ENCODE peak calls at places on chromosome 16, in ten cellular contexts. Z, V, T, U, P, K, F, S, E and L are unnamed samples.

GRCh38 chr16:87795336-87795735 is 29.6 kb upstream of the KLHDC4 start:
- DNase-seq in E (no peak), V (no peak), F (no peak), K (no peak), S (no peak), P (no peak), U (no peak), Z (no peak), T (no peak), L (no peak)

GRCh38 chr16:54118846-54119245 is 167.7 kb downstream of the IRX3 start:
- DNase-seq in P (no peak), Z (no peak), S (no peak), E (no peak), K (no peak), U (no peak), V (no peak), T (peak; percentile 43), F (no peak), L (peak; percentile 61)

GRCh38 chr16:20064931-20065330 is 8.8 kb downstream of the GPR139 start:
- DNase-seq in S (no peak), V (no peak), P (no peak), Z (no peak), E (no peak), U (no peak), F (no peak), K (no peak), T (no peak), L (no peak)

GRCh38 chr16:4330277-4330882 is 14.5 kb downstream of the GLIS2 start:
- DNase-seq in E (peak; percentile 73), P (no peak), Z (peak; percentile 82), U (peak; percentile 92), K (peak; percentile 75), V (peak; percentile 75), F (peak; percentile 77), S (peak; percentile 9), T (peak; percentile 74), L (peak; percentile 65)

GRCh38 chr16:29820271-29820701 is at the start of gene MVP:
- DNase-seq in F (peak; percentile 74), Z (peak; percentile 80), V (no peak), K (no peak), S (no peak), T (peak; percentile 63), P (no peak), U (peak; percentile 79), E (peak; percentile 55), L (peak; percentile 70)

GRCh38 chr16:47019563-47019962 is 46.1 kb upstream of the DNAJA2 start:
- DNase-seq in E (no peak), K (no peak), P (no peak), V (no peak), F (no peak), T (peak; percentile 34), S (no peak), Z (no peak), U (no peak), L (peak; percentile 15)

GRCh38 chr16:54934536-54935410 is 4.1 kb downstream of the IRX5 start:
- DNase-seq in T (no peak), Z (no peak), E (no peak), P (no peak), F (no peak), V (no peak), U (peak; percentile 34), S (no peak), K (no peak), L (no peak)

GRCh38 chr16:82587289-82587688 is 39.5 kb upstream of the CDH13 start:
- DNase-seq in E (no peak), T (no peak), V (no peak), K (no peak), P (no peak), U (no peak), F (no peak), S (no peak), Z (no peak), L (no peak)

GRCh38 chr16:70659953-70660671 is 13.8 kb downstream of the IL34 start:
- DNase-seq in K (no peak), E (no peak), Z (no peak), F (no peak), T (no peak), V (no peak), P (no peak), U (no peak), S (no peak), L (no peak)

GRCh38 chr16:71746442-71747046 is 22.0 kb upstream of the PHLPP2 start:
- DNase-seq in F (peak; percentile 53), E (no peak), T (peak; percentile 71), P (peak; percentile 1), Z (peak; percentile 83), V (peak; percentile 5), U (no peak), K (no peak), S (peak; percentile 1), L (peak; percentile 57)

GRCh38 chr16:24977673-24978065 is 37.5 kb downstream of the ARHGAP17 start:
- DNase-seq in Z (no peak), T (peak; percentile 88), K (no peak), V (no peak), E (no peak), P (no peak), S (no peak), U (no peak), F (no peak), L (peak; percentile 83)

GRCh38 chr16:72848759-72849664 is 198.9 kb downstream of the ZFHX3 start:
- DNase-seq in F (peak; percentile 56), V (no peak), E (no peak), K (no peak), S (peak; percentile 53), U (peak; percentile 93), T (peak; percentile 96), Z (no peak), P (peak; percentile 32), L (peak; percentile 87)

GRCh38 chr16:66923247-66923851 is 2.0 kb downstream of the RRAD start:
- DNase-seq in K (no peak), S (no peak), U (peak; percentile 80), V (no peak), Z (no peak), F (no peak), T (peak; percentile 88), E (no peak), P (no peak), L (no peak)

GRCh38 chr16:22373662-22374310 is 633 bp downstream of the CDR2 start:
- DNase-seq in Z (peak; percentile 70), E (peak; percentile 40), T (peak; percentile 34), P (no peak), U (peak; percentile 75), S (no peak), V (peak; percentile 46), F (no peak), K (peak; percentile 28), L (peak; percentile 25)

GRCh38 chr16:76639685-76640289 is 362.6 kb downstream of the CNTNAP4 start:
- DNase-seq in K (no peak), V (no peak), P (no peak), T (peak; percentile 22), S (no peak), E (no peak), Z (peak; percentile 62), F (peak; percentile 4), U (no peak), L (peak; percentile 36)

GRCh38 chr16:75065808-75066149 is 50.8 kb downstream of the LDHD start:
- DNase-seq in V (no peak), P (no peak), Z (no peak), S (no peak), E (no peak), T (no peak), K (no peak), F (no peak), U (no peak), L (no peak)

GRCh38 chr16:54444851-54445523 is 158.4 kb upstream of the IRX3 start:
- DNase-seq in S (no peak), T (no peak), F (no peak), E (no peak), U (no peak), V (no peak), K (no peak), Z (no peak), P (no peak), L (no peak)

GRCh38 chr16:55991843-55992242 is 116.7 kb upstream of the CES5A start:
- DNase-seq in V (no peak), K (no peak), S (no peak), U (no peak), T (no peak), F (no peak), E (no peak), P (no peak), Z (no peak), L (no peak)

GRCh38 chr16:56515665-56516064 is 4.2 kb downstream of the BBS2 start:
- DNase-seq in F (no peak), T (no peak), Z (peak; percentile 54), E (no peak), V (no peak), U (no peak), P (no peak), S (no peak), K (no peak), L (no peak)

GRCh38 chr16:76583466-76583865 is 306.3 kb downstream of the CNTNAP4 start:
- DNase-seq in P (peak; percentile 56), V (no peak), E (no peak), T (peak; percentile 3), Z (no peak), U (peak; percentile 28), F (no peak), S (peak; percentile 8), K (no peak), L (peak; percentile 0)

GRCh38 chr16:65015577-65015976 is 106.3 kb downstream of the CDH11 start:
- DNase-seq in V (no peak), P (no peak), F (no peak), K (no peak), E (no peak), Z (no peak), T (no peak), S (no peak), U (no peak), L (no peak)

GRCh38 chr16:11423315-11424117 is 78.3 kb downstream of the RMI2 start:
- DNase-seq in T (no peak), F (no peak), K (no peak), Z (no peak), V (no peak), E (no peak), S (no peak), P (no peak), U (no peak), L (no peak)

GRCh38 chr16:68396481-68396880 is 51.8 kb downstream of the SMPD3 start:
- DNase-seq in Z (peak; percentile 82), S (peak; percentile 24), K (no peak), V (peak; percentile 26), E (no peak), P (no peak), U (no peak), F (peak; percentile 32), T (peak; percentile 64), L (peak; percentile 52)

GRCh38 chr16:24511801-24512200 is 27.6 kb upstream of the RBBP6 start:
- DNase-seq in E (no peak), S (no peak), U (no peak), K (no peak), F (no peak), Z (no peak), T (no peak), V (no peak), P (no peak), L (no peak)

GRCh38 chr16:35689764-35690163 is 2230.4 kb downstream of the TP53TG3F start:
- DNase-seq in V (no peak), T (no peak), K (no peak), E (no peak), F (no peak), U (no peak), S (no peak), P (no peak), Z (no peak), L (no peak)

GRCh38 chr16:68790130-68790761 is 53.1 kb upstream of the TANGO6 start:
- DNase-seq in F (peak; percentile 70), S (no peak), P (no peak), K (no peak), Z (no peak), V (no peak), U (no peak), T (peak; percentile 81), E (no peak), L (peak; percentile 93)

GRCh38 chr16:69748694-69749345 is 5.9 kb downstream of the NOB1 start:
- DNase-seq in F (no peak), U (no peak), T (no peak), Z (no peak), V (no peak), P (no peak), E (no peak), S (no peak), K (no peak), L (no peak)